ENCODE peak calls at places on chromosomes 1 and 21, in nine cellular contexts. L is astrocyte of the cerebellum; G is EL; W is T-helper 9 cell; T is M059J; R is neural crest cell; N is cardiac muscle cell; J is stimulated activated CD8-positive, alpha-beta memory T cell treated with anti-CD3 and anti-CD28 coated beads, Interleukin-7, amount 100 ng/mL, for 4 hours; E is left colon. F is an unnamed sample.

GRCh38 chr1:66231162-66232077 is 302.5 kb upstream of the SGIP1 start:
- DNase-seq in L (no peak), G (peak; percentile 59), W (no peak), T (peak; percentile 84), R (no peak), N (no peak), J (no peak), E (no peak), F (peak; percentile 74)

GRCh38 chr1:233647625-233648024 is 33.7 kb downstream of the KCNK1 start:
- DNase-seq in L (no peak), G (no peak), W (no peak), T (no peak), R (no peak), N (no peak), J (no peak), E (no peak), F (no peak)

GRCh38 chr1:27628712-27629111 is 6.3 kb downstream of the FGR start:
- DNase-seq in L (no peak), G (no peak), W (no peak), T (no peak), R (no peak), N (no peak), J (no peak), E (no peak), F (no peak)

GRCh38 chr21:35664683-35665082 is 395.6 kb downstream of the SETD4 start:
- DNase-seq in L (peak; percentile 33), G (no peak), W (no peak), T (peak; percentile 97), R (no peak), N (no peak), J (no peak), E (no peak), F (peak; percentile 52)

GRCh38 chr1:205665216-205665757 is 15.0 kb downstream of the SLC45A3 start:
- DNase-seq in L (no peak), G (no peak), W (no peak), T (no peak), R (no peak), N (no peak), J (no peak), E (no peak), F (no peak)

GRCh38 chr1:40651138-40651857 is 14.2 kb downstream of the RIMS3 start:
- DNase-seq in L (no peak), G (no peak), W (no peak), T (no peak), R (no peak), N (peak; percentile 48), J (no peak), E (peak; percentile 73), F (no peak)

GRCh38 chr1:70961374-70961773 is 86.2 kb downstream of the PTGER3 start:
- DNase-seq in L (no peak), G (no peak), W (no peak), T (peak; percentile 8), R (no peak), N (no peak), J (no peak), E (no peak), F (no peak)

GRCh38 chr1:92408825-92409224 is 77.9 kb downstream of the GFI1 start:
- DNase-seq in L (peak; percentile 81), G (peak; percentile 15), W (no peak), T (peak; percentile 91), R (no peak), N (no peak), J (no peak), E (no peak), F (no peak)

GRCh38 chr1:26697441-26697977 is 1.7 kb downstream of the ARID1A start:
- DNase-seq in L (no peak), G (no peak), W (peak; percentile 10), T (no peak), R (no peak), N (peak; percentile 30), J (peak; percentile 2), E (peak; percentile 36), F (peak; percentile 28)

GRCh38 chr1:59063501-59063900 is 233.4 kb upstream of the FGGY start:
- DNase-seq in L (no peak), G (no peak), W (no peak), T (no peak), R (no peak), N (no peak), J (no peak), E (no peak), F (no peak)

GRCh38 chr1:145985502-145986439 is 10.6 kb downstream of the TXNIP start:
- DNase-seq in L (no peak), G (peak; percentile 58), W (no peak), T (peak; percentile 89), R (no peak), N (peak; percentile 75), J (no peak), E (peak; percentile 51), F (peak; percentile 55)

GRCh38 chr1:159465191-159465603 is 25.7 kb downstream of the OR10J1 start:
- DNase-seq in L (no peak), G (no peak), W (no peak), T (peak; percentile 9), R (no peak), N (no peak), J (no peak), E (no peak), F (no peak)

GRCh38 chr21:17461582-17461981 is 51.3 kb upstream of the CXADR start:
- DNase-seq in L (no peak), G (peak; percentile 45), W (no peak), T (peak; percentile 61), R (no peak), N (no peak), J (no peak), E (no peak), F (peak; percentile 37)

GRCh38 chr1:70220517-70221240 is 501 bp upstream of the SRSF11 start:
- DNase-seq in L (no peak), G (no peak), W (no peak), T (no peak), R (no peak), N (no peak), J (no peak), E (no peak), F (no peak)

GRCh38 chr1:2984399-2985061 is 36.7 kb upstream of the ACTRT2 start:
- DNase-seq in L (no peak), G (no peak), W (no peak), T (no peak), R (no peak), N (no peak), J (no peak), E (no peak), F (no peak)

GRCh38 chr1:229199261-229199850 is 71.6 kb upstream of the RAB4A start:
- DNase-seq in L (no peak), G (no peak), W (no peak), T (no peak), R (no peak), N (no peak), J (no peak), E (no peak), F (no peak)

GRCh38 chr1:8858888-8859706 is 19.4 kb downstream of the ENO1 start:
- DNase-seq in L (peak; percentile 55), G (peak; percentile 67), W (peak; percentile 29), T (peak; percentile 81), R (peak; percentile 54), N (peak; percentile 60), J (no peak), E (no peak), F (peak; percentile 84)

GRCh38 chr1:165288301-165289120 is 68.0 kb downstream of the LMX1A start:
- DNase-seq in L (no peak), G (no peak), W (no peak), T (no peak), R (no peak), N (no peak), J (no peak), E (peak; percentile 31), F (no peak)

GRCh38 chr1:10899490-10900264 is 103.2 kb upstream of the CASZ1 start:
- DNase-seq in L (no peak), G (no peak), W (no peak), T (no peak), R (no peak), N (no peak), J (no peak), E (no peak), F (no peak)

GRCh38 chr1:91021686-91022517 is at the start of gene ZNF644:
- DNase-seq in L (peak; percentile 57), G (peak; percentile 96), W (peak; percentile 80), T (peak; percentile 96), R (peak; percentile 71), N (peak; percentile 93), J (peak; percentile 86), E (peak; percentile 89), F (peak; percentile 92)

GRCh38 chr1:58909162-58909560 is 125.3 kb upstream of the JUN start:
- DNase-seq in L (no peak), G (peak; percentile 83), W (no peak), T (peak; percentile 86), R (no peak), N (no peak), J (no peak), E (no peak), F (peak; percentile 97)

GRCh38 chr21:41651396-41651795 is 115.5 kb downstream of the RIPK4 start:
- DNase-seq in L (no peak), G (no peak), W (no peak), T (no peak), R (no peak), N (no peak), J (no peak), E (no peak), F (no peak)

GRCh38 chr1:239274242-239274830 is 112.0 kb upstream of the CHRM3 start:
- DNase-seq in L (no peak), G (peak; percentile 78), W (no peak), T (peak; percentile 44), R (no peak), N (no peak), J (no peak), E (no peak), F (peak; percentile 91)

GRCh38 chr1:193110864-193111263 is 5.7 kb upstream of the GLRX2 start:
- DNase-seq in L (no peak), G (peak; percentile 19), W (no peak), T (no peak), R (no peak), N (no peak), J (no peak), E (no peak), F (no peak)

GRCh38 chr1:20634065-20634593 is 871 bp downstream of the PINK1 start:
- DNase-seq in L (no peak), G (no peak), W (no peak), T (no peak), R (no peak), N (no peak), J (no peak), E (no peak), F (peak; percentile 19)

GRCh38 chr1:16986113-16986512 is 5.7 kb upstream of the MFAP2 start:
- DNase-seq in L (no peak), G (no peak), W (no peak), T (no peak), R (no peak), N (no peak), J (no peak), E (no peak), F (no peak)

GRCh38 chr21:34877485-34878128 is 171.5 kb downstream of the RUNX1 start:
- DNase-seq in L (no peak), G (no peak), W (no peak), T (no peak), R (no peak), N (no peak), J (no peak), E (peak; percentile 94), F (no peak)

GRCh38 chr21:42038826-42039425 is 28.8 kb upstream of the ZBTB21 start:
- DNase-seq in L (no peak), G (peak; percentile 40), W (no peak), T (peak; percentile 66), R (no peak), N (no peak), J (no peak), E (no peak), F (no peak)

GRCh38 chr1:32353886-32354570 is 8.3 kb downstream of the FAM229A start:
- DNase-seq in L (no peak), G (peak; percentile 34), W (no peak), T (no peak), R (no peak), N (no peak), J (no peak), E (no peak), F (no peak)

GRCh38 chr1:93369734-93370133 is 24.0 kb downstream of the DR1 start:
- DNase-seq in L (no peak), G (no peak), W (no peak), T (no peak), R (no peak), N (no peak), J (no peak), E (no peak), F (no peak)

GRCh38 chr1:7538033-7538432 is 233.1 kb upstream of the VAMP3 start:
- DNase-seq in L (no peak), G (peak; percentile 69), W (no peak), T (peak; percentile 79), R (no peak), N (no peak), J (no peak), E (no peak), F (peak; percentile 70)